ENCODE peak calls at places on chromosomes 16 and 17, in nine cellular contexts. N is sigmoid colon, O is tibial nerve, H is heart left ventricle, G is gastrocnemius medialis, V is Peyer's patch, I is esophagus muscularis mucosa, L is HCT116, T is lower leg skin. U is an unnamed sample.
A peak's percentile ranks its signal among the peaks of the same experiment; 100 is the strongest.

GRCh38 chr17:39221572-39221971 is 4.2 kb downstream of the STAC2 start:
- DNase-seq in G (no peak), V (no peak), H (no peak), T (no peak), N (no peak), O (no peak), L (no peak), I (no peak), U (no peak)

GRCh38 chr17:32515677-32516383 is 29.0 kb downstream of the CDK5R1 start:
- DNase-seq in H (no peak), T (no peak), V (no peak), N (no peak), I (no peak), O (no peak), G (no peak), L (no peak), U (no peak)

GRCh38 chr17:44473367-44473766 is 29.8 kb downstream of the GPATCH8 start:
- DNase-seq in N (no peak), I (no peak), O (no peak), L (no peak), T (no peak), G (no peak), V (no peak), H (no peak), U (no peak)

GRCh38 chr16:67483150-67483549 is at the start of gene AGRP:
- DNase-seq in H (no peak), L (no peak), G (no peak), O (no peak), T (no peak), I (no peak), N (no peak), V (no peak), U (no peak)

GRCh38 chr17:77211681-77212080 is 70.9 kb downstream of the SEC14L1 start:
- DNase-seq in I (no peak), T (no peak), H (no peak), V (no peak), G (no peak), L (no peak), O (no peak), N (no peak), U (no peak)

GRCh38 chr16:4777339-4778049 is 10.5 kb upstream of the ZNF500 start:
- DNase-seq in V (no peak), G (no peak), I (no peak), H (no peak), N (no peak), T (no peak), O (no peak), L (no peak), U (no peak)

GRCh38 chr16:68658258-68658973 is 13.3 kb downstream of the CDH3 start:
- DNase-seq in I (no peak), V (no peak), L (peak; percentile 83), O (no peak), G (no peak), N (no peak), H (no peak), T (no peak), U (no peak)

GRCh38 chr17:55198690-55199370 is 65.9 kb upstream of the HLF start:
- DNase-seq in O (no peak), G (no peak), I (no peak), T (no peak), L (no peak), H (no peak), V (no peak), N (no peak), U (no peak)

GRCh38 chr17:41888332-41888965 is 23.2 kb upstream of the KLHL11 start:
- DNase-seq in V (no peak), G (no peak), T (no peak), I (no peak), N (no peak), H (no peak), L (no peak), O (no peak), U (no peak)

GRCh38 chr17:47712330-47713023 is 18.5 kb downstream of the TBKBP1 start:
- DNase-seq in T (no peak), H (no peak), G (no peak), I (no peak), V (no peak), L (no peak), O (no peak), N (peak; percentile 57), U (no peak)

DNA sequence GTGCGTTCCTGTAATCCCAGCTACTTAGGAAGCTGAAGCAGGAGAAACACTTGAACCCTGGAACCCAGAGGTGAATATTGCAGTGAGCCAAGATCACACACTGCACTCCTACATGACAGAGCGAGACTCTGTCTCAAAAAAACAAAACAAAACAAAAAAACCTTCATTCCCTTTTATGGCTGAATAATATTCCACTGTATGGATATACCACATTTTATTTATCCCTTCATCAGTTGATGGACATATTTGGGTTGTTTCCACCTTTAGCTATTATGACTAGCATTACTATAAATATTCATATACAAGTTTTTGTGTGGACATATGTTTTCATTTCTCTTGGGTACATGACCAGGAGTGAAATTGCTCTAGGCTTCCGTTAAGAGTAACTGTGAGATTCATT is 30.9 kb upstream of the PRKCA start:
- DNase-seq in N (no peak), V (no peak), L (no peak), T (no peak), H (no peak), O (no peak), G (no peak), I (no peak), U (no peak)
- TF ChIP-seq POLR2A in N (no peak), V (no peak), L (no peak), T (no peak), H (no peak), O (no peak), G (no peak), I (no peak), U (no peak)

DNA sequence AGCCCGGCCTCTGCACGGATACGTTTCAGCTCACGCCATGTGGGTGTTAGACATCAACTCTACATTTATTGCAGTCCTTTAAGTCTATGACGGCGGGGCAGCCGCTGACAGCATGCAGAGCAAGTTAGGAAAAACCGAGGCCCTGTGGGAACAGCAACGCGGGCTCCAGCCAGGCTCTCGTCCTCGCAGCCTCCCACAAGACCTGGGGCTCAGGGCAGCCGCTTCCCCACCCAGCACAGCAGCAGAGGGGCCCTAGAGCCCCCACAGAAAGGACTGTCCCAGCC is 3.7 kb upstream of the MRPS34 start:
- DNase-seq in G (no peak), O (no peak), H (no peak), T (no peak), N (no peak), V (no peak), I (no peak), L (no peak), U (no peak)
- TF ChIP-seq POLR2A in G (no peak), O (no peak), H (no peak), T (no peak), N (no peak), V (no peak), I (no peak), L (no peak), U (no peak)

GRCh38 chr17:61743766-61744165 is 119.6 kb downstream of the BRIP1 start:
- DNase-seq in I (no peak), H (no peak), L (no peak), V (no peak), N (no peak), O (no peak), T (no peak), G (no peak), U (no peak)
- TF ChIP-seq POLR2A in I (no peak), H (no peak), L (no peak), V (no peak), N (no peak), O (no peak), T (no peak), G (no peak), U (no peak)

GRCh38 chr16:30764086-30764485 is 2.0 kb downstream of the RNF40 start:
- DNase-seq in T (peak; percentile 78), I (no peak), V (no peak), N (no peak), O (no peak), L (no peak), H (no peak), G (no peak), U (no peak)

GRCh38 chr16:30762991-30763725 is 1.0 kb downstream of the RNF40 start:
- DNase-seq in G (no peak), T (peak; percentile 57), V (no peak), N (no peak), O (no peak), I (no peak), H (no peak), L (no peak), U (no peak)

GRCh38 chr16:30760577-30761426 is 1.1 kb downstream of the CFAP119 start:
- DNase-seq in G (no peak), N (no peak), L (no peak), H (no peak), I (no peak), O (no peak), V (no peak), T (no peak), U (no peak)

GRCh38 chr16:30761427-30761927 is 385 bp downstream of the CFAP119 start:
- DNase-seq in T (no peak), N (no peak), V (peak; percentile 66), G (no peak), H (peak; percentile 55), O (no peak), I (no peak), L (no peak), U (peak; percentile 68)

GRCh38 chr16:30761928-30762902 is at the start of the genes CFAP119 and RNF40:
- DNase-seq in G (peak; percentile 96), T (peak; percentile 99), V (peak; percentile 95), I (peak; percentile 99), O (peak; percentile 98), N (peak; percentile 99), L (peak; percentile 96), H (peak; percentile 96), U (peak; percentile 98)
- TF ChIP-seq POLR2A in G (peak; percentile 79), T (no peak), V (peak; percentile 55), I (peak; percentile 90), O (peak; percentile 77), N (peak; percentile 91), L (peak; percentile 56), H (peak; percentile 88), U (peak; percentile 89)